ENCODE peak calls at places on chromosomes 1 and 21, in seven cellular contexts. K is fibroblast of lung, T is testis, V is tibial artery, P is adrenal gland, E is body of pancreas, Q is K562. I is an unnamed sample. For H3K4me1, the result is how much of the 10 kb centered on the place peaks cover.

GRCh38 chr1:247332215-247332900 is 691 bp upstream of the ZNF496 start:
- DNase-seq in Q (peak), K (peak), T (peak), P (peak), V (peak), E (peak), I (peak)

GRCh38 chr1:238409191-238409846 is 518.6 kb upstream of the ZP4 start:
- DNase-seq in K (peak), P (no peak), T (no peak), Q (no peak), E (no peak), V (no peak), I (peak)

GRCh38 chr1:234631721-234632125 is 21.7 kb upstream of the IRF2BP2 start:
- DNase-seq in P (no peak), Q (no peak), V (no peak), T (no peak), K (peak), E (no peak), I (no peak)

GRCh38 chr1:153805042-153805745 is 30.0 kb downstream of the SLC27A3 start:
- DNase-seq in V (peak), Q (peak), E (peak), P (peak), T (peak), K (peak), I (no peak)

GRCh38 chr1:244599937-244600350 is 53.0 kb upstream of the DESI2 start:
- DNase-seq in K (peak), Q (peak), P (peak), E (no peak), T (no peak), V (no peak), I (no peak)

GRCh38 chr1:86207323-86207722 is 50.8 kb upstream of the COL24A1 start:
- DNase-seq in V (no peak), T (no peak), K (peak), Q (no peak), E (no peak), P (no peak), I (peak)

GRCh38 chr1:54980528-54981241 is at the start of gene TMEM61:
- DNase-seq in Q (no peak), V (no peak), K (no peak), T (no peak), P (peak), E (peak), I (no peak)

GRCh38 chr1:99869304-99869703 is 19.1 kb downstream of the AGL start:
- DNase-seq in V (no peak), K (peak), P (no peak), T (no peak), E (no peak), Q (no peak), I (no peak)

GRCh38 chr21:33033094-33033951 is 7.6 kb downstream of the OLIG2 start:
- DNase-seq in K (no peak), P (no peak), E (no peak), Q (no peak), T (no peak), V (no peak), I (no peak)

GRCh38 chr1:212482006-212482351 is 49.3 kb downstream of the NENF start:
- DNase-seq in P (no peak), K (no peak), E (no peak), V (no peak), T (no peak), Q (no peak), I (no peak)

GRCh38 chr1:244163131-244163530 is 112.0 kb downstream of the ZBTB18 start:
- DNase-seq in T (no peak), E (no peak), P (no peak), K (peak), V (no peak), Q (no peak), I (no peak)

GRCh38 chr1:23020731-23021130 is 1.5 kb downstream of the KDM1A start:
- DNase-seq in Q (no peak), T (no peak), K (no peak), V (no peak), P (no peak), E (no peak), I (no peak)

GRCh38 chr1:150567341-150567716 is 12.1 kb downstream of the MCL1 start:
- DNase-seq in K (no peak), E (no peak), P (no peak), T (no peak), Q (no peak), V (no peak), I (no peak)

GRCh38 chr1:150567717-150568561 is 11.5 kb downstream of the MCL1 start:
- DNase-seq in E (peak), Q (peak), K (peak), P (peak), T (peak), V (peak), I (peak)

GRCh38 chr1:150564051-150564991 is 15.1 kb downstream of the MCL1 start:
- DNase-seq in T (no peak), V (peak), P (no peak), E (peak), K (no peak), Q (no peak), I (no peak)

GRCh38 chr1:150568567-150568966 is 10.8 kb downstream of the MCL1 start:
- DNase-seq in E (no peak), P (no peak), V (no peak), K (no peak), Q (no peak), T (no peak), I (no peak)

DNA sequence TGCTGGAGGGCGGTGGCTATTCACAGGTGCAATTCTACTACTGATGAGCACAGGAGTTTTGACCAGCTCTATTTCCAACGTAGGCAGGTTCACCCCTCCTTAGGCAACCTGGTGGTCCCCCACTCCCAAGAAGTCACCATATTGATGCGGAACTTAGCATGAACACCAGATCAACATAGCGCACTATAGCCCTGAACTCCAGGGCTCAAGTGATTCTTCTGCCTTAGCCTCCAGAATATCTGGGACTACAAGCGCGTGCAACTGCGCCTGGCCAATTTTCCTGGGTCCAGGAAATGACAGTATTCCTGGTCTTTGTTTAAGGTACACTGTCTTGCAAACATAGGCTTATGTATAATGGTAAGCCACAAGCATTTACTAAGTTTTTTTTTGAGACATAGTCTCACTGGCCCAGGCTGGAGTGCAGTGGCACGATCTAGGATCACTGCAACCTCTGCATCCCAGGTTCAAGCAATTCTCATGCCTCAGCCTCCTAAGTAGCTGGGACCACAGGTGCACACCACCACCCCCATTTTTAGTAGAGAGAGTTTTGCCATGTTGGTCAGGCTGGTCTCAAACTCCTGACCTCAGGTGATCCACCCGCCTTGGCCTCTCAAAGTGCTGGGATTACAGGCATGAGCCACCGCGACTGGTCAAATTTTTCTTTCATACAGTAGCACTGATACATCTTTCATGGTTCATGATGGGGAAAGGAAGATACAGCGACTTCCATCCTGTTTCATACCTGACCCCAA is 12.6 kb downstream of the MCL1 start:
- DNase-seq in V (no peak), T (no peak), K (no peak), P (no peak), E (no peak), Q (no peak), I (no peak)
- H3K4me3 ChIP-seq in V (peak), T (no peak), K (peak), P (no peak), E (no peak), Q (no peak), I (peak)

GRCh38 chr1:203296456-203297073 is 8.8 kb upstream of the BTG2 start:
- DNase-seq in T (no peak), P (no peak), Q (no peak), V (no peak), K (no peak), E (no peak), I (no peak)
- H3K4me1 ChIP-seq in T (under half), P (under half), Q (under half), V (under half), K (under half), E (under half), I (under half)

DNA sequence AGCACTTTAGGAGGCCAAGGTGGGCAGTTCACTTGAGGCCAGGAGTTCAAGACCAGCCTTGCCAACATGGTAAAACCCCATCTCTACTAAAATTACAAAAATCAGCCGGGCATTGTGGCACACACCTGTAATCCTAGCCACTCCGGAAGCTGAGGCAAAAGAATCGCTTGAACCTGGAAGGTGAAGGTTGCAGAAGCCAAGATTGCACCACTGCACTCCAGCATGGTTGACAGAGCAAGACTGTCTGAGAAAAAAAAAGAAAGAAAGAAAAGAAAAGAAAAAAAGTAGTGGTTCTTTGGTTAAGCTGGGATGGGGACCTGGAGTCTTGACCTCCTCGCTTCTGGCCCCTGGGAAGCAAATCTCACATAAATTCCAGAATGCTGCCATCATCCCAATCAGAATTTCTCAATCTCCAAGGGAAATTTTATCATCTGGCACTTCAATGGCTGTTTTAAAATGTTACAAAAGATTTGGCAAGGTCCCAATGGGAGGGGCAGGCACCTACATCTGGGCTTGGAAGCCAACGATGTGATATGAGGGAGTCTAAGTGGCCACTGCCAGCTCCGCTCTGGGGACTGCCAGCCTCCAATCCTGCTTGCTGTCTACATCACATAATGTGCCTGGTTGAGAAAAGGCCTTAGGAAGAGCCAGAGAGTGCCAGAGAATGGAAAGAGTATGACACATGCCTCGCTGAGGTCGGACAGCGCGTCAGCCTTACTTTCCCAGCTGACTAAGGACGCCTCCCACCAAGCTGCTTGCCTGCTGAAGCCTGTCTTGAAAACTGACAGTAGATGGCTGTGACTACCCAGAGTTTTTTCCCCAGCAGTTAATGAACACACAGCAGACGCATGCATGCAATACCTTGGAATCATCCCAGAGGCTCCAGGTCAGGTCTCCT is 42.1 kb upstream of the SRP9 start:
- DNase-seq in Q (no peak), K (peak), P (peak), V (peak), T (peak), E (peak), I (peak)
- TF ChIP-seq CTCF in Q (no peak), K (no peak), P (no peak), V (no peak), T (no peak), E (no peak), I (no peak)

GRCh38 chr1:45660336-45660735 is 26.0 kb downstream of the GPBP1L1 start:
- DNase-seq in Q (no peak), T (no peak), V (no peak), P (no peak), E (no peak), K (no peak), I (no peak)

GRCh38 chr1:45654540-45655280 is 30.9 kb upstream of the CCDC17 start:
- DNase-seq in Q (no peak), K (no peak), E (no peak), T (no peak), V (no peak), P (no peak), I (no peak)

GRCh38 chr1:45659222-45659621 is 27.1 kb downstream of the GPBP1L1 start:
- DNase-seq in K (no peak), E (no peak), V (no peak), P (no peak), T (no peak), Q (no peak), I (no peak)

GRCh38 chr1:45656573-45657226 is 29.6 kb downstream of the GPBP1L1 start:
- DNase-seq in P (no peak), E (no peak), V (no peak), T (no peak), K (no peak), Q (no peak), I (no peak)

DNA sequence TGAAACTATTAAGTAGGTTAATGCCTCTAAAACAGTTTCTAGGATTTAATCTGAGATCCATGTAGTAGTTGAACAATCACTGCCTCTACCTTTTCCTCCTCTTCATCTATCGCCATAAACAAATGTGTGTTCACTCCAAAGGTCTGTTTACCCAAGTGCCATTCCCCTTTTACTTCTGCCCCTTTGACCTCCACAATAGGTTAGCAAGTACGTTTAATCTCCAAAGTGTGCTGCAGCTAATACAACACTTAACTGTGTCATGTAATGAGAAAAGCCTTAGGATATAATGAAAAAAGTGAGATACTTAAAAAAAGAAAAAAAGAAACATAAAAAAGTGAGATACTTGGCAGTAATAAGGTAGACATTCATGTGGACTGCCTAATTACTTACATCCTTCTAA is 28.2 kb downstream of the GPBP1L1 start:
- DNase-seq in Q (no peak), P (no peak), E (no peak), T (no peak), K (no peak), V (no peak), I (no peak)
- H3K4me3 ChIP-seq in Q (no peak), P (no peak), E (no peak), T (no peak), K (no peak), V (no peak), I (no peak)

GRCh38 chr1:40382110-40382464 is 8.6 kb downstream of the SMAP2 start:
- DNase-seq in Q (no peak), P (no peak), T (no peak), E (no peak), V (no peak), K (peak), I (no peak)

GRCh38 chr1:40380817-40381216 is 7.3 kb downstream of the SMAP2 start:
- DNase-seq in Q (no peak), E (no peak), V (no peak), P (no peak), T (no peak), K (no peak), I (no peak)

GRCh38 chr1:40377512-40377911 is 4.0 kb downstream of the SMAP2 start:
- DNase-seq in T (no peak), P (no peak), V (no peak), K (no peak), E (no peak), Q (no peak), I (no peak)

GRCh38 chr1:40381268-40382109 is 8.0 kb downstream of the SMAP2 start:
- DNase-seq in V (no peak), K (no peak), Q (no peak), E (no peak), T (no peak), P (no peak), I (no peak)

GRCh38 chr1:40379785-40380452 is 6.4 kb downstream of the SMAP2 start:
- DNase-seq in V (no peak), T (no peak), Q (no peak), K (peak), P (no peak), E (no peak), I (no peak)
- H3K4me1 ChIP-seq in V (half or more), T (under half), Q (under half), K (under half), P (half or more), E (half or more), I (under half)

DNA sequence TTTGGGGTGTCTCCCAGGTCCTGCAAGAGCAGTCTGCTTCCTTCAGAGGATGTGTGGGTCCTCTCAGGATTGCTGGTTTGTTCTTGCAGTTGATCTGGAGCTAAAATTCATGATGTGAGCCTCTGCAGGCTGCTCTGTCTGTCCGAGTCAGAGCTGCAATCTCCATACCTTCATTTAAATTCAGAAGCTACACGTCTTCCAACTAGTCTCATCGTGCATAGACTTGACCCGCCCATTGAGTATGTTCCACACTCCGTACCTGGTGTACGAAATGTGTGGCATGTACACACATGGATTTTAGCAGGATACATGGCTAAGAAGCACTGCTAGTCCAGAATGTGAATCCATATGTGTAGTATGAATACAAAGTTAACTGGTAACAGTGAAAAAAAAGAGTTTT is 25.0 kb upstream of the RGS2 start:
- DNase-seq in K (no peak), Q (no peak), P (no peak), E (no peak), T (no peak), V (no peak), I (no peak)
- TF ChIP-seq CTCF in K (no peak), Q (no peak), P (no peak), E (no peak), T (no peak), V (no peak), I (no peak)

DNA sequence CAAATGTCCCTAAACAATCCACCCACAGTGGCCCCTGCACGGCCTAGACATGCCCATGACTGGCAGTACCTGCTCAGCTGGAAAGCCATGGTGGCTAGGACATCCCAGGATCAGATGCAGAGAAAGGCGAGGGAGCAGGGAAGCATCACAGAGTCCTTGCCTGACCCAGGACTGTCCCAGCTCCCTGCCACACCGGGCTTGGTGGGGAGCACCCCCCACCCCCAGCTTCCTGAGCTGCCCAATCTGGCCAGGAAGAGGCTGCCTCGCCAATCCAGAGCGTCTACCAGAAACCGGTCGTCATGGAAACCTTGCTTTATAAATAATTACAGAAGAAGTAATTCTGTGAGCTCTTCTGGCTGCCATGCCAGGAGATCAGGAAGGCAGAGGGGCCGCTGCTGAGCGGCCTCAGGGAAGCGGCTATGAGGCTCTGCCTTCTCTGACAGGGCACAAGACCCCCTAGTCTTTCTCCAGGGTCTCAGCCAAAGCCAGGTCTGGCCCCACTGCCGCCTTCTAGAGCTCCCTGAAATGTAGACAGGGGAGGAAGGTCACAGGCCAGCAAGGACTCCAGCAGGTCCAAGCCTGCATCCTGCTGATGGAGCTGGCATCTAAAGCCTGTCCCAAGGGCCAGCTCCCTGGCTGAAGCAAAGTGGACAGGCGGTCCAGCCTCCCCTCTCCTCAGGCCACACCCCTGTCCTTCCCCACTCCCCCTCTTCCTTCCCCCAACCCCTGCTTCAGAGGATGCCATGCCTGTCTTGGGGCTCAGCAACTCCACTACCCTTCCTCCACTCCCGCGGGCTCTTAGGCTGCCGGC is 34.6 kb downstream of the ACOT7 start:
- DNase-seq in K (peak), V (no peak), T (no peak), Q (no peak), P (peak), E (peak), I (no peak)
- H3K4me3 ChIP-seq in K (peak), V (no peak), T (no peak), Q (peak), P (no peak), E (no peak), I (peak)

DNA sequence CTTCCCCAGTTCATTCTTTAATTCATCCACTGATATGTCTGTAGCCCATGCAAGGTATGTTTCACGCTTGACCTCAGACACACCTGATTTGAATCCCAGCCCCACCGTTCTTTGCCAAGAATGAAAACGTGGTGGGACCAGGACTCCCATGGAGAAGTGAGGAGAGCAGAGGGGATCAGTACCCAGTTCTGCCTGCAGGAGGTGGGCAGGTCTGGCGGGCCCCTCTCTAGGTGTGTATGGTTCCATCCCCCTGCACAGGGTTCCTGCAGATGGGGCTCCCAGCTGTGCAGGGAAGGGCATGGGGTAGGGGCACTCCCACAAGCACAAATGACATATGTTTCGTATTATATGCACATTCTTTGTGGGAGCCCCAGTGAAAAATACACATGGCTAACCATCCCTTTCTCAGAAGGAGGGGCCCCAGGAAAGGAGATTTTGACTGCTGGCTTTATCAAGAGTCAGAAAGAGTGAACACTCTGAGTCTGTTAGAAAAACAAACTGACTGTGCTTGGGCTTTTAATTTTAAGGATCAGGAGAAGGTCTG is 144.6 kb downstream of the PLPP3 start:
- DNase-seq in Q (no peak), T (no peak), P (no peak), V (no peak), E (no peak), K (no peak), I (no peak)
- H3K4me1 ChIP-seq in Q (under half), T (under half), P (under half), V (under half), E (under half), K (under half), I (half or more)